ENCODE peak calls at places on chromosomes 12 and 14, in nine cellular contexts. I is stimulated activated CD8-positive, alpha-beta memory T cell treated with anti-CD3 and anti-CD28 coated beads, Interleukin-12 subunit alpha, Interleukin-12 subunit beta, amount 100 ng/mL, for 4 hours; H is left ventricle myocardium inferior; N is GDM1; P is stimulated activated naive B cell treated with anti-CD40 and anti-IgM and Interleukin-4, amounts not matched to agents 10 μg/mL and 1 μg/mL and 100 μg/mL, for 72 hours; R is caudate nucleus; E is cardiac fibroblast; L is IMR-90; U is GM23338. J is an unnamed sample.

GRCh38 chr14:61578745-61579144 is 116.6 kb upstream of the HIF1A start:
- DNase-seq in N (no peak), U (no peak), L (no peak), I (no peak), P (no peak), E (no peak), R (no peak), H (no peak), J (no peak)

GRCh38 chr14:63603749-63604277 is 37.9 kb downstream of the WDR89 start:
- DNase-seq in E (no peak), I (no peak), H (no peak), U (no peak), N (no peak), L (no peak), R (no peak), P (no peak), J (no peak)

GRCh38 chr12:26373606-26374495 is 178.5 kb downstream of the SSPN start:
- DNase-seq in E (no peak), I (no peak), H (no peak), U (no peak), R (no peak), P (no peak), L (no peak), N (no peak), J (no peak)

GRCh38 chr14:102757646-102758045 is 19.6 kb upstream of the TRAF3 start:
- DNase-seq in H (no peak), U (no peak), I (no peak), L (no peak), R (no peak), E (no peak), N (no peak), P (no peak), J (peak)

GRCh38 chr12:97751704-97752103 is 289.1 kb downstream of the RMST start:
- DNase-seq in P (no peak), L (no peak), H (no peak), E (no peak), U (no peak), N (no peak), R (no peak), I (no peak), J (no peak)

GRCh38 chr14:76007852-76008251 is 22.3 kb downstream of the IFT43 start:
- DNase-seq in R (no peak), P (no peak), U (no peak), L (peak), H (no peak), E (no peak), N (no peak), I (no peak), J (no peak)

GRCh38 chr14:32009221-32009620 is 67.9 kb upstream of the ARHGAP5 start:
- DNase-seq in L (no peak), H (no peak), U (no peak), E (no peak), R (no peak), N (no peak), I (no peak), P (no peak), J (no peak)

GRCh38 chr12:110382683-110383082 is 20.8 kb downstream of the ANAPC7 start:
- DNase-seq in R (no peak), I (no peak), L (no peak), E (no peak), U (no peak), P (no peak), N (no peak), H (no peak), J (no peak)

GRCh38 chr12:100826323-100826722 is 31.7 kb downstream of the ANO4 start:
- DNase-seq in I (no peak), L (peak), P (no peak), E (peak), N (no peak), R (peak), H (peak), U (peak), J (no peak)

GRCh38 chr14:39175445-39176262 is 600 bp downstream of the PNN start:
- DNase-seq in N (peak), I (no peak), E (peak), P (peak), L (peak), U (peak), R (no peak), H (peak), J (no peak)

GRCh38 chr14:61525293-61526011 is 169.9 kb upstream of the HIF1A start:
- DNase-seq in P (peak), R (no peak), N (peak), I (peak), E (peak), H (peak), U (no peak), L (peak), J (peak)

GRCh38 chr12:28035483-28035882 is 63.0 kb upstream of the PTHLH start:
- DNase-seq in R (no peak), H (no peak), E (peak), U (no peak), P (no peak), I (no peak), L (peak), N (no peak), J (no peak)

GRCh38 chr12:2550470-2551090 is 244.2 kb upstream of the FKBP4 start:
- DNase-seq in I (no peak), R (no peak), H (no peak), E (no peak), N (no peak), P (no peak), U (no peak), L (no peak), J (no peak)

GRCh38 chr14:64715628-64716412 is 11.6 kb downstream of the PLEKHG3 start:
- DNase-seq in H (no peak), E (no peak), N (no peak), R (peak), U (peak), L (no peak), I (no peak), P (no peak), J (no peak)

GRCh38 chr12:63909746-63910145 is 65.2 kb downstream of the SRGAP1 start:
- DNase-seq in L (no peak), E (no peak), H (no peak), N (no peak), R (no peak), P (no peak), I (no peak), U (no peak), J (no peak)

GRCh38 chr12:24948816-24949722 is at the start of gene BCAT1:
- DNase-seq in I (no peak), P (peak), N (peak), E (peak), U (peak), L (peak), H (peak), R (peak), J (peak)

GRCh38 chr12:71333418-71333817 is 106.2 kb upstream of the LGR5 start:
- DNase-seq in E (no peak), P (no peak), I (no peak), L (no peak), U (no peak), H (no peak), N (no peak), R (no peak), J (no peak)

GRCh38 chr12:74984631-74985030 is 225.0 kb downstream of the KCNC2 start:
- DNase-seq in E (no peak), H (no peak), I (no peak), L (no peak), U (no peak), P (no peak), N (no peak), R (no peak), J (peak)

GRCh38 chr14:47332099-47332498 is 343.3 kb downstream of the MDGA2 start:
- DNase-seq in N (no peak), I (no peak), P (no peak), U (no peak), E (no peak), H (no peak), R (no peak), L (no peak), J (no peak)

GRCh38 chr14:77037886-77038511 is 9.5 kb upstream of the IRF2BPL start:
- DNase-seq in P (no peak), L (no peak), R (no peak), H (no peak), I (peak), U (peak), N (peak), E (no peak), J (no peak)

GRCh38 chr14:74988131-74988530 is 14.6 kb upstream of the EIF2B2 start:
- DNase-seq in R (no peak), H (no peak), P (no peak), E (peak), L (peak), N (no peak), I (no peak), U (no peak), J (no peak)

GRCh38 chr12:79555006-79555925 is 135.5 kb downstream of the PAWR start:
- DNase-seq in H (no peak), P (no peak), U (peak), E (peak), L (peak), I (no peak), N (peak), R (no peak), J (no peak)

GRCh38 chr14:74085828-74086227 is 1.1 kb downstream of the LIN52 start:
- DNase-seq in U (no peak), I (no peak), R (no peak), E (no peak), P (no peak), N (no peak), L (no peak), H (no peak), J (no peak)

GRCh38 chr12:98793121-98793520 is 148.0 kb downstream of the APAF1 start:
- DNase-seq in N (no peak), I (no peak), U (no peak), E (no peak), L (no peak), H (no peak), P (no peak), R (no peak), J (no peak)

GRCh38 chr14:72124171-72124570 is 191.9 kb downstream of the RGS6 start:
- DNase-seq in L (no peak), I (no peak), E (no peak), P (no peak), R (no peak), H (no peak), N (no peak), U (no peak), J (no peak)

GRCh38 chr12:131990066-131990979 is 40.6 kb downstream of the EP400 start:
- DNase-seq in N (no peak), R (no peak), E (no peak), H (no peak), I (no peak), L (no peak), U (peak), P (no peak), J (no peak)

GRCh38 chr14:102913341-102914211 is 8.9 kb upstream of the AMN start:
- DNase-seq in H (no peak), U (no peak), E (no peak), I (no peak), R (no peak), L (no peak), P (no peak), N (no peak), J (peak)

GRCh38 chr12:69383074-69383473 is 23.5 kb downstream of the YEATS4 start:
- DNase-seq in L (no peak), U (no peak), P (no peak), E (no peak), N (no peak), I (no peak), H (no peak), R (no peak), J (no peak)

GRCh38 chr12:6771091-6771495 is 1.2 kb upstream of the LAG3 start:
- DNase-seq in I (no peak), E (no peak), R (no peak), H (no peak), L (no peak), P (no peak), U (no peak), N (peak), J (no peak)

GRCh38 chr12:79900199-79900598 is 34.7 kb downstream of the PPP1R12A start:
- DNase-seq in E (no peak), L (no peak), H (no peak), P (no peak), I (no peak), R (no peak), N (no peak), U (no peak), J (no peak)

GRCh38 chr12:92493816-92494215 is 209.0 kb upstream of the PLEKHG7 start:
- DNase-seq in U (no peak), H (no peak), P (no peak), L (peak), I (no peak), N (no peak), E (no peak), R (no peak), J (no peak)

GRCh38 chr12:122449317-122449716 is 26.8 kb upstream of the CLIP1 start:
- DNase-seq in I (no peak), U (no peak), R (no peak), L (peak), N (no peak), P (no peak), H (no peak), E (peak), J (no peak)